ENCODE peak calls at places on chromosomes 16 and 17, in four cellular contexts. One of them, this sample, is unnamed.

GRCh38 chr17:80927791-80928216 is 63.8 kb upstream of the CHMP6 start:
- DNase-seq in lower lobe of right lung: no peak
- DNase-seq in ascending aorta: no peak
- DNase-seq in body of pancreas: no peak
- DNase-seq in this sample: no peak

GRCh38 chr17:13509561-13509960 is 92.2 kb downstream of the HS3ST3A1 start:
- DNase-seq in lower lobe of right lung: no peak
- DNase-seq in ascending aorta: no peak
- DNase-seq in body of pancreas: no peak
- DNase-seq in this sample: no peak

GRCh38 chr17:46942441-46943217 is 19.7 kb downstream of the GOSR2 start:
- DNase-seq in lower lobe of right lung: peak
- DNase-seq in ascending aorta: peak
- DNase-seq in body of pancreas: peak
- DNase-seq in this sample: no peak

GRCh38 chr16:48971571-48972071 is 310.0 kb downstream of the CBLN1 start:
- DNase-seq in lower lobe of right lung: no peak
- DNase-seq in ascending aorta: no peak
- DNase-seq in body of pancreas: no peak
- DNase-seq in this sample: peak

GRCh38 chr17:27520571-27521185 is 64.4 kb downstream of the KSR1 start:
- DNase-seq in lower lobe of right lung: no peak
- DNase-seq in ascending aorta: no peak
- DNase-seq in body of pancreas: no peak
- DNase-seq in this sample: no peak

GRCh38 chr16:25097304-25097988 is 14.1 kb upstream of the LCMT1 start:
- DNase-seq in lower lobe of right lung: no peak
- DNase-seq in ascending aorta: no peak
- DNase-seq in body of pancreas: no peak
- DNase-seq in this sample: no peak

GRCh38 chr17:40325156-40326013 is 16.4 kb downstream of the RARA start:
- DNase-seq in lower lobe of right lung: peak
- DNase-seq in ascending aorta: no peak
- DNase-seq in body of pancreas: no peak
- DNase-seq in this sample: no peak

GRCh38 chr17:43085489-43085888 is 39.7 kb downstream of the BRCA1 start:
- DNase-seq in lower lobe of right lung: no peak
- DNase-seq in ascending aorta: no peak
- DNase-seq in body of pancreas: no peak
- DNase-seq in this sample: no peak

GRCh38 chr17:82603981-82604448 is 44.2 kb downstream of the WDR45B start:
- DNase-seq in lower lobe of right lung: peak
- DNase-seq in ascending aorta: peak
- DNase-seq in body of pancreas: peak
- DNase-seq in this sample: no peak

GRCh38 chr16:26111900-26112299 is 420.1 kb downstream of the HS3ST4 start:
- DNase-seq in lower lobe of right lung: no peak
- DNase-seq in ascending aorta: no peak
- DNase-seq in body of pancreas: no peak
- DNase-seq in this sample: no peak

GRCh38 chr16:71811261-71811803 is 2.7 kb upstream of the AP1G1 start:
- DNase-seq in lower lobe of right lung: no peak
- DNase-seq in ascending aorta: no peak
- DNase-seq in body of pancreas: no peak
- DNase-seq in this sample: no peak

GRCh38 chr16:1612320-1613111 is at the start of gene CRAMP1:
- DNase-seq in lower lobe of right lung: no peak
- DNase-seq in ascending aorta: peak
- DNase-seq in body of pancreas: no peak
- DNase-seq in this sample: no peak

GRCh38 chr16:12262454-12263180 is 286.1 kb downstream of the SNX29 start:
- DNase-seq in lower lobe of right lung: no peak
- DNase-seq in ascending aorta: no peak
- DNase-seq in body of pancreas: peak
- DNase-seq in this sample: peak

GRCh38 chr17:31216053-31216751 is 80.8 kb downstream of the OMG start:
- DNase-seq in lower lobe of right lung: no peak
- DNase-seq in ascending aorta: no peak
- DNase-seq in body of pancreas: no peak
- DNase-seq in this sample: no peak

GRCh38 chr17:20234266-20234665 is 225.1 kb downstream of the SPECC1 start:
- DNase-seq in lower lobe of right lung: no peak
- DNase-seq in ascending aorta: no peak
- DNase-seq in body of pancreas: no peak
- DNase-seq in this sample: no peak

GRCh38 chr16:726438-727290 is at the start of the genes CCDC78 and HAGHL:
- DNase-seq in lower lobe of right lung: peak
- DNase-seq in ascending aorta: no peak
- DNase-seq in body of pancreas: peak
- DNase-seq in this sample: no peak

GRCh38 chr16:89700649-89701424 is 668 bp downstream of the SPATA2L start:
- DNase-seq in lower lobe of right lung: peak
- DNase-seq in ascending aorta: no peak
- DNase-seq in body of pancreas: peak
- DNase-seq in this sample: no peak

GRCh38 chr16:51317575-51317974 is 166.5 kb upstream of the SALL1 start:
- DNase-seq in lower lobe of right lung: no peak
- DNase-seq in ascending aorta: no peak
- DNase-seq in body of pancreas: no peak
- DNase-seq in this sample: no peak

GRCh38 chr17:6455321-6455705 is 11.1 kb downstream of the PIMREG start:
- DNase-seq in lower lobe of right lung: peak
- DNase-seq in ascending aorta: no peak
- DNase-seq in body of pancreas: peak
- DNase-seq in this sample: no peak

GRCh38 chr16:75580-76501 is 2.2 kb upstream of the MPG start:
- DNase-seq in lower lobe of right lung: peak
- DNase-seq in ascending aorta: peak
- DNase-seq in body of pancreas: peak
- DNase-seq in this sample: no peak

GRCh38 chr16:24721830-24722238 is 7.6 kb upstream of the TNRC6A start:
- DNase-seq in lower lobe of right lung: no peak
- DNase-seq in ascending aorta: no peak
- DNase-seq in body of pancreas: no peak
- DNase-seq in this sample: peak

GRCh38 chr17:28743243-28744103 is at the start of gene TRAF4:
- DNase-seq in lower lobe of right lung: peak
- DNase-seq in ascending aorta: peak
- DNase-seq in body of pancreas: peak
- DNase-seq in this sample: no peak

GRCh38 chr17:21249086-21249795 is 4.0 kb downstream of the NATD1 start:
- DNase-seq in lower lobe of right lung: no peak
- DNase-seq in ascending aorta: no peak
- DNase-seq in body of pancreas: no peak
- DNase-seq in this sample: no peak

GRCh38 chr17:71631483-71631882 is 489.3 kb upstream of the SOX9 start:
- DNase-seq in lower lobe of right lung: no peak
- DNase-seq in ascending aorta: no peak
- DNase-seq in body of pancreas: no peak
- DNase-seq in this sample: no peak

GRCh38 chr17:1126801-1127550 is 52.8 kb downstream of the ABR start:
- DNase-seq in lower lobe of right lung: no peak
- DNase-seq in ascending aorta: peak
- DNase-seq in body of pancreas: no peak
- DNase-seq in this sample: no peak

GRCh38 chr16:68335175-68335574 is 24.4 kb downstream of the PRMT7 start:
- DNase-seq in lower lobe of right lung: no peak
- DNase-seq in ascending aorta: no peak
- DNase-seq in body of pancreas: no peak
- DNase-seq in this sample: no peak

GRCh38 chr16:68343137-68343536 is 32.3 kb downstream of the PRMT7 start:
- DNase-seq in lower lobe of right lung: no peak
- DNase-seq in ascending aorta: no peak
- DNase-seq in body of pancreas: no peak
- DNase-seq in this sample: no peak

GRCh38 chr16:68342620-68343019 is 31.8 kb downstream of the PRMT7 start:
- DNase-seq in lower lobe of right lung: no peak
- DNase-seq in ascending aorta: no peak
- DNase-seq in body of pancreas: no peak
- DNase-seq in this sample: no peak

GRCh38 chr16:68338326-68339119 is 27.7 kb downstream of the PRMT7 start:
- DNase-seq in lower lobe of right lung: no peak
- DNase-seq in ascending aorta: no peak
- DNase-seq in body of pancreas: no peak
- DNase-seq in this sample: no peak

DNA sequence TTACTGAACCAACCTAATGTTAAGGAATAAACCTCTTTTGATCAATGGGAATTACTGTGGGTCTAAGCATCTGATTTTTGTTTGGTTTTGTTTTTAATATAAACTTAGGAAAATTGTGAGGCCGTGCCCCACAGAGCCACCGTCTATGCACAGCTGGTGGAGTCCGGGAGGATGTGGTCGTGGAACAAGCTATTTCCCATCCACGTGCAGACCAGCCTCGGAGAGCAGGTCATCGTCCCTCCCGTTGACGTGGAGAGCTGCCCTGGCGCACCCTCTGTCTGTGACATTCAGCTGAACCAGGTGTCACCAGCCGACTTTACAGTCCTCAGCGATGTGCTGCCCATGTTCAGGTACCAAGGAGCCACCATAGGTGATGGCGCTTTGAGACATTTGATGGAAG is 28.4 kb downstream of the PRMT7 start:
- DNase-seq in lower lobe of right lung: no peak
- DNase-seq in ascending aorta: no peak
- DNase-seq in body of pancreas: no peak
- DNase-seq in this sample: no peak
- H3K27ac ChIP-seq in lower lobe of right lung: no peak
- H3K27ac ChIP-seq in ascending aorta: no peak
- H3K27ac ChIP-seq in body of pancreas: no peak
- H3K27ac ChIP-seq in this sample: no peak

DNA sequence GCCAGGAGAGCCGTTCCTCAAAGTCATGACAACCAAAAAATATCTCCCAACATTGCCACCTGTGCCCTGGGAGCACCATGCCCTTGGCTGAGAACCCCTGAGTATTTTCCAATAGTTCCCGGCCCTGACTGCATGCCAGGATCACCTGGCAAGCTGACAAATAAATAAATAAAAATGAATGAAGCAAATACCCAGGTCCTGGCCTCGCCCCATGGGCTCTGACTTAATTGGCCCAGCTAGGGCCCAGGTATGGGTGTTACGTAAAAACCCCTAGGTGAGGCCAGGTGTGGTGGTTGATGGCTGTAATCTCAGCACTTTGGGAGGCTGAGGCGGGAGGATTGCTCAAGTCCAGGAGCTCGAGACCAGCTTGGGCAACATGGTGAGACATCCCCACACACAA is 2.7 kb upstream of the C16orf74 start:
- DNase-seq in lower lobe of right lung: no peak
- DNase-seq in ascending aorta: no peak
- DNase-seq in body of pancreas: peak
- DNase-seq in this sample: no peak
- H3K27ac ChIP-seq in lower lobe of right lung: no peak
- H3K27ac ChIP-seq in ascending aorta: no peak
- H3K27ac ChIP-seq in body of pancreas: peak
- H3K27ac ChIP-seq in this sample: peak

GRCh38 chr17:75550139-75550465 is 24.6 kb downstream of the LLGL2 start:
- DNase-seq in lower lobe of right lung: no peak
- DNase-seq in ascending aorta: no peak
- DNase-seq in body of pancreas: no peak
- DNase-seq in this sample: no peak

GRCh38 chr17:75549246-75550138 is 24.0 kb downstream of the LLGL2 start:
- DNase-seq in lower lobe of right lung: peak
- DNase-seq in ascending aorta: no peak
- DNase-seq in body of pancreas: peak
- DNase-seq in this sample: peak

GRCh38 chr17:75547091-75547490 is 21.6 kb downstream of the LLGL2 start:
- DNase-seq in lower lobe of right lung: no peak
- DNase-seq in ascending aorta: no peak
- DNase-seq in body of pancreas: no peak
- DNase-seq in this sample: no peak

GRCh38 chr17:75551276-75551675 is 25.8 kb downstream of the LLGL2 start:
- DNase-seq in lower lobe of right lung: no peak
- DNase-seq in ascending aorta: no peak
- DNase-seq in body of pancreas: no peak
- DNase-seq in this sample: no peak

DNA sequence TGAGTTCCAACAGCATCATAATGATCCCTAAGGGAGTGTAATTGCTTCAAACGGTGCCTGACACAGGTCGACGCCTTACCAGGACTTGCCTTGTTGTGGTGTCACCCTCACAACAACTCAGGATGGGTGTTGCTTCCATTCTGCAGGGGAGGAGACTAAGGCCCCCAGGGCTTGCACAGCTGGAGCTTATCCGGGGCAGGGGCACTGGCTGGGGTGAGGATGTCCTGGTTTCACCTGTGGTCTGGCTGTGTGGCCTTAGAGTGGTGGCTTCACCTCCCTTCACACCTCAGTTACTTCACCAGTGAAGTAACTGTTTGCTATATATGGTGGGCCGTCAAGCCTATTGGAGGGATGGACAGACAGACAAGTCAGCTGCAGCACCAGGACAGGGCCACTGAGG is 23.3 kb downstream of the LLGL2 start:
- DNase-seq in lower lobe of right lung: no peak
- DNase-seq in ascending aorta: no peak
- DNase-seq in body of pancreas: no peak
- DNase-seq in this sample: no peak
- H3K27ac ChIP-seq in lower lobe of right lung: peak
- H3K27ac ChIP-seq in ascending aorta: no peak
- H3K27ac ChIP-seq in body of pancreas: peak
- H3K27ac ChIP-seq in this sample: peak

DNA sequence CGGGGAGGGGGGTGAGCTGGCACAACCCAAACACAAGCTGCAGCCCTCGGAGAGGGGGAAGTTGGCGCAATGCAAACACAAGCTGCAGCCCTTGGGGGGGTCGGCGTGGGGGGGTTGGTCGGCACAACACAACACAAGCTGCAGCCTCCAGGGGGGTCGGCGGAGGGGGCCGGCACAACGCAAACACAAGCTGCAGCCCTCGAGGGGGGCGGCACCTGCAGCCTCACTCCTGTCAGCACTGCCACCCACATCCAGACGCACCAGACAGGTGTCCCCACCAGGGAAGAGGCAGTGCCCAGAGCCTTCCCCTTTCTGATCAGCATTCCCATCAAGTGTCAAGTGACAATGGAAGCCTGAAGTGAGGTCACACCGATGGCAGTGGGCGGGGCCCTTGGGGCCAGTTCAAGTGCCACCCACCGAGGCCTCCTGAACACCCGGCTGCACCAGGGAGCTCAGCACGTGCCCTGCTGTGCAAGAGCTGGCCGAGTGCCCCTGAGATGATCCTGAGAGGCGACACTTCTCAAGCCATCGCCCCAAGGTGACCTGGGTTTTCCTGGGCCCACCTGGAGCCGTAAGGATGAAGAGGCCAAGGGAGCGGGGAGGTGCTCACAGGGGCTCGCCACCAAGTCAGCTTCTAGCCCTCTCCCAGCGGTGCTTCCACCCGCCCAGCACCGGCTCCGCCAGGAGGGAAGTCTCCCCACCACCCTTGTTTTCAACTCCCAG is 59.3 kb downstream of the KLHDC4 start:
- DNase-seq in lower lobe of right lung: no peak
- DNase-seq in ascending aorta: no peak
- DNase-seq in body of pancreas: peak
- DNase-seq in this sample: no peak
- H3K27ac ChIP-seq in lower lobe of right lung: no peak
- H3K27ac ChIP-seq in ascending aorta: no peak
- H3K27ac ChIP-seq in body of pancreas: no peak
- H3K27ac ChIP-seq in this sample: no peak